ENCODE peak calls at places on chromosome X, in eight cellular contexts. L is ovary, V is NB4, J is A549, M is IMR-90, P is lower leg skin, G is breast epithelium, N is upper lobe of left lung. I is an unnamed sample.

GRCh38 chrX:7270018-7270417 is 122.1 kb upstream of the PUDP start:
- DNase-seq in P (no peak), J (no peak), N (no peak), M (peak; percentile 58), G (no peak), V (peak; percentile 65), L (no peak), I (no peak)

GRCh38 chrX:41781500-41781899 is 57.5 kb downstream of the GPR82 start:
- DNase-seq in J (peak; percentile 53), G (no peak), P (no peak), N (no peak), L (no peak), M (peak; percentile 56), V (peak; percentile 35), I (no peak)

GRCh38 chrX:19381326-19381725 is 37.6 kb downstream of the PDHA1 start:
- DNase-seq in V (no peak), M (no peak), N (no peak), J (no peak), P (no peak), G (no peak), L (no peak), I (no peak)

GRCh38 chrX:78548012-78548411 is 111.1 kb downstream of the RTL3 start:
- DNase-seq in M (peak; percentile 26), G (no peak), J (no peak), L (no peak), V (no peak), P (no peak), N (no peak), I (no peak)

GRCh38 chrX:7318661-7319060 is 170.7 kb upstream of the PUDP start:
- DNase-seq in L (no peak), V (no peak), G (no peak), M (no peak), P (no peak), N (no peak), J (peak; percentile 0), I (no peak)

GRCh38 chrX:86369847-86370630 is 221.8 kb downstream of the DACH2 start:
- DNase-seq in L (no peak), G (no peak), J (peak; percentile 80), P (no peak), V (no peak), M (peak; percentile 0), N (no peak), I (no peak)

GRCh38 chrX:131617182-131617581 is 73.3 kb downstream of the OR13H1 start:
- DNase-seq in V (no peak), J (no peak), P (no peak), L (no peak), G (no peak), M (peak; percentile 1), N (no peak), I (no peak)

GRCh38 chrX:16903274-16904019 is 33.3 kb upstream of the RBBP7 start:
- DNase-seq in M (no peak), G (no peak), N (no peak), J (no peak), P (no peak), L (no peak), V (peak; percentile 55), I (no peak)

GRCh38 chrX:102765794-102766193 is 45.3 kb downstream of the GPRASP3 start:
- DNase-seq in N (no peak), M (peak; percentile 68), P (peak; percentile 19), L (no peak), J (peak; percentile 2), V (no peak), G (no peak), I (no peak)

GRCh38 chrX:47690175-47690574 is 31.2 kb upstream of the UXT start:
- DNase-seq in G (no peak), P (no peak), V (peak; percentile 11), J (peak; percentile 8), N (no peak), M (no peak), L (no peak), I (no peak)

GRCh38 chrX:42519666-42520231 is 258.2 kb downstream of the PPP1R2C start:
- DNase-seq in G (no peak), M (peak; percentile 17), J (peak; percentile 1), V (no peak), L (no peak), P (no peak), N (no peak), I (no peak)

GRCh38 chrX:48531359-48531954 is 8.1 kb upstream of the TBC1D25 start:
- DNase-seq in G (no peak), N (no peak), M (peak; percentile 69), V (peak; percentile 59), P (peak; percentile 31), L (no peak), J (peak; percentile 70), I (no peak)

GRCh38 chrX:150486011-150486410 is 82.4 kb upstream of the MTM1 start:
- DNase-seq in P (no peak), V (peak; percentile 58), G (no peak), J (peak; percentile 62), N (no peak), M (peak; percentile 59), L (no peak), I (peak; percentile 64)

GRCh38 chrX:102546818-102547493 is 30.4 kb upstream of the TMSB15A start:
- DNase-seq in G (no peak), P (no peak), V (no peak), M (no peak), J (no peak), N (peak; percentile 12), L (no peak), I (no peak)

GRCh38 chrX:45068555-45068954 is 132.1 kb downstream of the DIPK2B start:
- DNase-seq in M (no peak), G (no peak), L (no peak), N (no peak), P (no peak), J (no peak), V (no peak), I (no peak)

GRCh38 chrX:152878976-152879755 is 18.7 kb upstream of the ZNF185 start:
- DNase-seq in N (no peak), G (no peak), V (no peak), P (no peak), L (no peak), M (no peak), J (no peak), I (no peak)

GRCh38 chrX:134572816-134573682 is 85.2 kb downstream of the PLAC1 start:
- DNase-seq in P (no peak), M (peak; percentile 48), G (no peak), J (peak; percentile 80), N (no peak), V (no peak), L (no peak), I (no peak)

GRCh38 chrX:70554081-70554480 is 109.4 kb downstream of the DLG3 start:
- DNase-seq in G (no peak), V (peak; percentile 25), L (no peak), P (no peak), M (peak; percentile 28), J (peak; percentile 8), N (no peak), I (no peak)

GRCh38 chrX:23784487-23785301 is 1.7 kb downstream of the SAT1 start:
- DNase-seq in N (no peak), V (peak; percentile 91), M (peak; percentile 88), G (no peak), P (no peak), J (peak; percentile 64), L (no peak), I (no peak)

GRCh38 chrX:68833855-68834331 is 5.1 kb downstream of the EFNB1 start:
- DNase-seq in V (peak; percentile 28), G (no peak), L (no peak), N (no peak), M (no peak), P (no peak), J (no peak), I (no peak)
- TF ChIP-seq POLR2A in V (no peak), G (no peak), L (no peak), N (no peak), M (no peak), P (no peak), J (no peak), I (no peak)

GRCh38 chrX:120604359-120604782 is 470 bp downstream of the MCTS1 start:
- DNase-seq in G (no peak), P (no peak), L (no peak), N (no peak), V (peak; percentile 59), M (peak; percentile 33), J (peak; percentile 38), I (no peak)
- TF ChIP-seq POLR2A in G (no peak), P (no peak), L (no peak), N (no peak), V (no peak), M (no peak), J (no peak), I (no peak)

GRCh38 chrX:40268126-40268525 is 170.4 kb upstream of the BCOR start:
- DNase-seq in J (no peak), G (no peak), P (no peak), M (no peak), V (no peak), L (no peak), N (no peak), I (no peak)

GRCh38 chrX:40267334-40268118 is 169.8 kb upstream of the BCOR start:
- DNase-seq in V (peak; percentile 92), N (no peak), G (no peak), L (no peak), P (no peak), J (no peak), M (no peak), I (no peak)

GRCh38 chrX:40262641-40263560 is 165.1 kb upstream of the BCOR start:
- DNase-seq in V (no peak), J (peak; percentile 33), G (no peak), M (peak; percentile 41), L (peak; percentile 79), P (no peak), N (no peak), I (no peak)

GRCh38 chrX:40261955-40262596 is 164.3 kb upstream of the BCOR start:
- DNase-seq in P (no peak), J (no peak), N (no peak), G (no peak), L (peak; percentile 82), V (no peak), M (peak; percentile 33), I (no peak)

DNA sequence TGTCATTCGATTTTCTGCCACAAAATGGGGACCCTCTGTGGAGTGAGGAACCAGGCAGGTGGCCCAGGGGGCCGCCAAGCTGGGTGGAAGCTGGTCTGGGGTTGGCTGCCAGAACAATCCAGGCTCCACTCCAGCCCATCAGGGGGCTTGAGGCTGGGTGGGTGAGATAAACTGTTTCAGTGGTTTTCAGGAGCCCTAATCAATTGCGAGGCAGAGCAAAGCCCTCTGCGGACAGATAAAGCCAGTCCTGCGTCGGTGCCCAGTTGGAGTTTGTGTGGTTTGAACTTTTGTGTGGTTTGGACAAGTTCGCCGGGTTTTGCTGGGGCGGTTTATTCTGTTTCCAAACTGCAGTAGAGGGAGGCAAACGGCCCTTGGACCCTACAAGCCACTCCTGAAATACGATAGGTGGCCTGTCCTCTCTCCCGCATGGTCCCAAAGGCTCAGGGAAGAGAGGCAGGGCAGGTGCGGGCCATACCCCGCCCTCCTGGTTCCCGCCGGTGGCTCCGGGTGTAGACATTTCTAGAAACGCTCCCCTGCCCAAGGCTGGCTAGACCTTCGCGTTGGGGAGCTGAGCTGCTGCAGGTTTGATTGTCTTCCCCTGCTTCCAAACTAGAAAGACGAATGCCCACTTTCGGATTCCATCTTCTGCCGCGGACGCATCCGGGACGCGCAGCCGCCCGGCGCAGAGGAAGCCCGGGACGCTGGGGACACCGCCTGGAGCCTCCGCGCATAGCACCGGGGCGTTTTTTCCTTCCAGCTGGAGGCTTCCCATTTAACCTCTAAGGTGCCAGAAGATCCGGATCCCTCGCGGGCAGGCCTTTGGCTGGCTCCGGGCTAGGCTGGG is 169.0 kb upstream of the BCOR start:
- DNase-seq in V (peak; percentile 82), P (no peak), J (peak; percentile 65), G (peak; percentile 53), M (peak; percentile 56), L (peak; percentile 72), N (peak; percentile 93), I (peak; percentile 76)
- TF ChIP-seq POLR2A in V (no peak), P (no peak), J (no peak), G (no peak), M (peak; percentile 26), L (no peak), N (no peak), I (peak; percentile 23)

GRCh38 chrX:35886135-35886534 is 33.4 kb upstream of the CFAP47 start:
- DNase-seq in M (no peak), V (no peak), J (no peak), L (no peak), G (no peak), P (no peak), N (no peak), I (no peak)
- TF ChIP-seq POLR2A in M (no peak), V (no peak), J (no peak), L (no peak), G (no peak), P (no peak), N (no peak), I (no peak)

I was measured in right lobe of liver.